ENCODE peak calls at places on chromosome 17, in four cellular contexts. R is HepG2, N is K562, M is H1. K is an unnamed sample.

GRCh38 chr17:30248786-30249185 is 13.3 kb upstream of the SLC6A4 start:
- DNase-seq in R (no peak), M (no peak), N (no peak), K (no peak)

GRCh38 chr17:44363613-44364159 is at the start of gene FAM171A2:
- DNase-seq in R (no peak), N (peak), M (no peak), K (no peak)

GRCh38 chr17:75827291-75828050 is 16.7 kb downstream of the UNC13D start:
- DNase-seq in N (peak), R (peak), M (peak), K (no peak)

GRCh38 chr17:41710472-41711090 is 1.6 kb upstream of the GAST start:
- DNase-seq in N (no peak), M (no peak), R (no peak), K (no peak)

GRCh38 chr17:8066841-8067775 is 20.4 kb downstream of the ALOX12B start:
- DNase-seq in R (no peak), M (no peak), N (no peak), K (no peak)

GRCh38 chr17:78357687-78358537 is 2.0 kb downstream of the SOCS3 start:
- DNase-seq in R (no peak), M (no peak), N (no peak), K (no peak)

GRCh38 chr17:688100-688989 is 26.3 kb downstream of the VPS53 start:
- DNase-seq in R (peak), M (no peak), N (no peak), K (no peak)

GRCh38 chr17:77164483-77165030 is 23.8 kb downstream of the SEC14L1 start:
- DNase-seq in M (no peak), R (peak), N (no peak), K (no peak)

GRCh38 chr17:77343031-77343866 is 202.5 kb downstream of the SEC14L1 start:
- DNase-seq in M (no peak), R (no peak), N (no peak), K (no peak)

GRCh38 chr17:39517224-39517623 is 55.9 kb downstream of the CDK12 start:
- DNase-seq in R (no peak), M (no peak), N (no peak), K (no peak)

GRCh38 chr17:30346211-30346831 is 12.5 kb upstream of the TMIGD1 start:
- DNase-seq in M (no peak), R (peak), N (no peak), K (no peak)

GRCh38 chr17:7139400-7139799 is 24.8 kb upstream of the ASGR2 start:
- DNase-seq in N (no peak), R (no peak), M (no peak), K (no peak)

GRCh38 chr17:27975146-27976011 is 67.1 kb upstream of the NLK start:
- DNase-seq in N (no peak), R (no peak), M (no peak), K (no peak)

DNA sequence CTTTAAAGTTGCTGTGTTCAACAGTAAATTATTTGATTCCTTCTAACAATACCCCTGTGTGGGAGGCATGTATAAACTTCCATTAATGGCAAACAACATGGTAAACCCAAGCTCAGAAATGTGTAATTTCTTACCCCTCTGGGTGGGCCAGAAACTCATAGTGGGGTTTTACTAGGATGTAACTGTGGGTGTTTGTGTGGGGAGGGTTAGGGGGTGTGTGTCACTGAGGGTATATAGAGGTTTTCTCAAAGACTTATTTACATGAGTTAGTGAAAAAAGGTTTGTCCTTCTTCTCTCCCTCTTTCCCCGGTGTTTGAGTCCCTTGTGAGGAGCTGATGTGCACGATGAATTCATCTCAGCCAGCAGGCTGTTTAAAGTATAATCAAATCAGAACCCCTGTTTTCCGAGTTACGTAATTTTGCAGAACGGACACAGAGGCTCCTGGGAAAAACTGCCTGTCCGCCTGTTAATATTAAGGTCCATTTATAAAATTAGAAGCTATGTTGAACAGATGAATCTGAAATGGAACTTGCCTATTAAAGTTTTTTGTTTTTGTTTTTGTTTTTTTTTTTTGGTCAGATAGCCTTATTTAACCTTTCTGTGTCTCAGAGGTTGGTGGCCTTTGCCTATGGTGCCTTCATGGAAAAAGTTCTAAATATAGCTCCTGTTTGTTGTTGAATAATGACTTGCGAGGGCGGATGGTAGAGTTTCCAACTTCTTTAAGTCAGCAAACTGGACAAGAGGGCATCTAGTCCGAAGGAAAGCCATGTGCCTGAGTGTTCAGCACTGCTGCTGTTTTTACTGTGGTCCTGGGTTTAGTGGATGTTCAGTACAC is 73.3 kb downstream of the MSI2 start:
- DNase-seq in N (no peak), M (no peak), R (no peak), K (no peak)
- TF ChIP-seq CBX5 in N (no peak), M (no peak), R (no peak), K (no peak)

GRCh38 chr17:2214047-2214717 is 89.4 kb downstream of the SMG6 start:
- DNase-seq in R (no peak), M (no peak), N (peak), K (no peak)

GRCh38 chr17:2213291-2213960 is 90.2 kb downstream of the SMG6 start:
- DNase-seq in N (no peak), M (no peak), R (no peak), K (no peak)

GRCh38 chr17:2214887-2215615 is 88.5 kb downstream of the SMG6 start:
- DNase-seq in R (no peak), N (no peak), M (no peak), K (no peak)

GRCh38 chr17:2218426-2218825 is 85.2 kb downstream of the SMG6 start:
- DNase-seq in R (no peak), N (no peak), M (no peak), K (no peak)

GRCh38 chr17:2215616-2216364 is 87.8 kb downstream of the SMG6 start:
- DNase-seq in R (no peak), M (no peak), N (no peak), K (no peak)
- TF ChIP-seq SRF in R (no peak), M (no peak), N (no peak), K (no peak)

GRCh38 chr17:72299092-72299491 is 178.3 kb downstream of the SOX9 start:
- DNase-seq in N (no peak), R (no peak), M (no peak), K (peak)

GRCh38 chr17:72295916-72296315 is 175.1 kb downstream of the SOX9 start:
- DNase-seq in M (no peak), R (no peak), N (no peak), K (no peak)

GRCh38 chr17:72294487-72294893 is 173.7 kb downstream of the SOX9 start:
- DNase-seq in N (no peak), R (no peak), M (no peak), K (no peak)

GRCh38 chr17:72296456-72296855 is 175.6 kb downstream of the SOX9 start:
- DNase-seq in N (no peak), R (no peak), M (no peak), K (no peak)

DNA sequence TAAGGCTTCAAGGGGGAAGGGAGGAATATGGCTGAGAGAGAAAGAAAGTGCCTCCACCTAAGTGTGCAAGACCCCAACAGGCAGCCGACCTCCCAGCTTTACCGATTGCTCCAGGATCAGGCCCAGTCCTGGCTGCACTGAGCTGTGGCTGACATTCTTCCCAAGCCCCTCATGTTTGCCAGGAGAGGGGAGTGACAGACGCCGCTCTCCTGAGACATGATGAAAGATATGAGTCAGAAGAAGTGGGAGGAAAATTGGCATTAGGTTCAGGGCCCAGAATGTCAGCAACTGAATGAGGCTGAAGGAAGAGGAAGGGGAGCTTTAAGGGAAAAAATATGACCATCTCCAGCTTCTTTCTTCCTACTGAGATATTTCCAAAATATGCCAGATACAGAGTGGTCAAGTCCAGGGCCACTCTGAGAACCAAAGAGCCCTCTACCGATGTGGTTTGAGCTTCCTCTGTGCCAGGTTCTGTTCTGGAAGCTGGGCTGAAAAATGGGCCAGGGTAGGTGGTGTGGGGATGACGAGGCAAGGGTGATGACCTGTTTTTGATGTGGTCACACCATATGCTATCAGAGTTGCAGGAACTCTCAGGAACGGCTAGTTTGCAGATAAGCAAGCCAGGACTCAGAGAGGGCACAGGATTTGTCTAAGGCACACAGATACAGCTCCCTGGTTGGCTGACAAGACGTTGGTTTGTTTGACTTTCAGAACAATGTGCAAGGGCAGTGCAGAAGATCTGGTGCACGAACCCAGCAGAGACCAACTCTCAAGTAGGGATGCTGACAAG is 176.7 kb downstream of the SOX9 start:
- DNase-seq in N (no peak), R (no peak), M (no peak), K (no peak)
- TF ChIP-seq CBX5 in N (no peak), R (no peak), M (no peak), K (no peak)

GRCh38 chr17:17036520-17036998 is 5.7 kb upstream of the MPRIP start:
- DNase-seq in R (no peak), N (no peak), M (no peak), K (no peak)
- TF ChIP-seq SRF in R (no peak), N (no peak), M (no peak), K (no peak)

DNA sequence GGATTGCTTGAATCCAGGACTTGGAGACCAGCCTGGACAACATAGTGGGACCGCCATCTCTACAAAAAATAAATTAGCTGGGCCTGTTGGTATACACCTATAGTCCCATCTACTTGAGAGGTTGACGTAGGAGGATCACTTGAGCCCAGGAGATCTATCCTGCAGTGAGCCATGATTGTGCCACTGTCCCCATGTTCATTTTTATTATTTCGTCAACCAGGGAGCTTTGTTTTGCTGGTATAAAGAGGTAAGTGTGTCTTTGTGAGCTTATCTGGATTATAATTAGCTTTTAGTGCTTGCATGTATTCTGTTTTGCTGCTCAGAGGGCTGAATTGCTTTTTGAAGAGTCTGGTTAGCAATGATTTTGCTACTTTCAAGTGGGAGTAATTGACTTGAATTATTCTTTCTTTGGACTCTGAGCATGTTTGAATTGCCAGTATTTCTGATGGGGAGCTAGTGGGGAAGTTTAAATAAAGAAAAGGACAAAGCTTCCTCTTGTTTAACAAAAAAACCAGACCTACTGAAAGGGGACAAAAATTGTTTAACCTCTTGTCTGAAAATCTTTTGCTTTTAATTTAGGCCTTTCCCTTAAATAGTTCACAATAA is 31.6 kb upstream of the BCAS3 start:
- DNase-seq in M (no peak), R (no peak), N (no peak), K (no peak)
- TF ChIP-seq CBX5 in M (no peak), R (no peak), N (no peak), K (no peak)